ENCODE peak calls at places on chromosomes 6 and 20, in nine cellular contexts. One of them, this sample, is unnamed. For H3K36me3 and H3K4me1, the result is how much of the 10 kb centered on the place peaks cover.

GRCh38 chr6:101668496-101668895 is 275.0 kb downstream of the GRIK2 start:
- DNase-seq in lower lobe of right lung: no peak
- DNase-seq in GM23248: peak
- DNase-seq in upper lobe of left lung: no peak
- DNase-seq in cardiac muscle cell: peak
- DNase-seq in tibial nerve: no peak
- DNase-seq in heart right ventricle: no peak
- DNase-seq in neuronal stem cell: no peak
- DNase-seq in upper lobe of right lung: no peak
- DNase-seq in this sample: no peak

GRCh38 chr6:155263373-155264063 is at the start of gene CLDN20:
- DNase-seq in lower lobe of right lung: no peak
- DNase-seq in GM23248: no peak
- DNase-seq in upper lobe of left lung: no peak
- DNase-seq in cardiac muscle cell: no peak
- DNase-seq in tibial nerve: no peak
- DNase-seq in heart right ventricle: no peak
- DNase-seq in neuronal stem cell: no peak
- DNase-seq in upper lobe of right lung: no peak
- DNase-seq in this sample: no peak

GRCh38 chr6:150600003-150600301 is 267 bp downstream of the PLEKHG1 start:
- DNase-seq in lower lobe of right lung: no peak
- DNase-seq in GM23248: no peak
- DNase-seq in upper lobe of left lung: peak
- DNase-seq in cardiac muscle cell: no peak
- DNase-seq in tibial nerve: no peak
- DNase-seq in heart right ventricle: no peak
- DNase-seq in neuronal stem cell: peak
- DNase-seq in upper lobe of right lung: no peak
- DNase-seq in this sample: no peak

GRCh38 chr20:18856873-18857272 is 43.3 kb downstream of the SCP2D1 start:
- DNase-seq in lower lobe of right lung: no peak
- DNase-seq in GM23248: no peak
- DNase-seq in upper lobe of left lung: no peak
- DNase-seq in cardiac muscle cell: no peak
- DNase-seq in tibial nerve: no peak
- DNase-seq in heart right ventricle: no peak
- DNase-seq in neuronal stem cell: no peak
- DNase-seq in upper lobe of right lung: no peak
- DNase-seq in this sample: no peak

GRCh38 chr6:345747-346388 is 45.7 kb upstream of the IRF4 start:
- DNase-seq in lower lobe of right lung: peak
- DNase-seq in GM23248: peak
- DNase-seq in upper lobe of left lung: no peak
- DNase-seq in cardiac muscle cell: peak
- DNase-seq in tibial nerve: no peak
- DNase-seq in heart right ventricle: no peak
- DNase-seq in neuronal stem cell: no peak
- DNase-seq in upper lobe of right lung: peak
- DNase-seq in this sample: no peak

GRCh38 chr6:111663232-111663631 is 57.6 kb upstream of the TRAF3IP2 start:
- DNase-seq in lower lobe of right lung: no peak
- DNase-seq in GM23248: peak
- DNase-seq in upper lobe of left lung: no peak
- DNase-seq in cardiac muscle cell: peak
- DNase-seq in tibial nerve: no peak
- DNase-seq in heart right ventricle: peak
- DNase-seq in neuronal stem cell: no peak
- DNase-seq in upper lobe of right lung: no peak
- DNase-seq in this sample: no peak

GRCh38 chr6:35494161-35494563 is 2.7 kb downstream of the TEAD3 start:
- DNase-seq in lower lobe of right lung: no peak
- DNase-seq in GM23248: peak
- DNase-seq in upper lobe of left lung: no peak
- DNase-seq in cardiac muscle cell: peak
- DNase-seq in tibial nerve: no peak
- DNase-seq in heart right ventricle: no peak
- DNase-seq in neuronal stem cell: no peak
- DNase-seq in upper lobe of right lung: no peak
- DNase-seq in this sample: no peak

GRCh38 chr20:63457737-63458136 is 14.7 kb downstream of the KCNQ2 start:
- DNase-seq in lower lobe of right lung: no peak
- DNase-seq in GM23248: peak
- DNase-seq in upper lobe of left lung: peak
- DNase-seq in cardiac muscle cell: peak
- DNase-seq in tibial nerve: peak
- DNase-seq in heart right ventricle: peak
- DNase-seq in neuronal stem cell: no peak
- DNase-seq in upper lobe of right lung: no peak
- DNase-seq in this sample: peak

GRCh38 chr6:136738178-136739057 is 53.9 kb downstream of the MAP3K5 start:
- DNase-seq in lower lobe of right lung: no peak
- DNase-seq in GM23248: peak
- DNase-seq in upper lobe of left lung: no peak
- DNase-seq in cardiac muscle cell: peak
- DNase-seq in tibial nerve: peak
- DNase-seq in heart right ventricle: no peak
- DNase-seq in neuronal stem cell: no peak
- DNase-seq in upper lobe of right lung: no peak
- DNase-seq in this sample: no peak

GRCh38 chr6:36339156-36339555 is 2.5 kb upstream of the BNIP5 start:
- DNase-seq in lower lobe of right lung: no peak
- DNase-seq in GM23248: no peak
- DNase-seq in upper lobe of left lung: no peak
- DNase-seq in cardiac muscle cell: no peak
- DNase-seq in tibial nerve: no peak
- DNase-seq in heart right ventricle: no peak
- DNase-seq in neuronal stem cell: no peak
- DNase-seq in upper lobe of right lung: no peak
- DNase-seq in this sample: no peak

GRCh38 chr6:113481441-113481840 is 375.7 kb upstream of the MARCKS start:
- DNase-seq in lower lobe of right lung: no peak
- DNase-seq in GM23248: peak
- DNase-seq in upper lobe of left lung: no peak
- DNase-seq in cardiac muscle cell: no peak
- DNase-seq in tibial nerve: no peak
- DNase-seq in heart right ventricle: no peak
- DNase-seq in neuronal stem cell: no peak
- DNase-seq in upper lobe of right lung: no peak
- DNase-seq in this sample: no peak

GRCh38 chr20:61879303-61879620 is 186.4 kb downstream of the TAF4 start:
- DNase-seq in lower lobe of right lung: no peak
- DNase-seq in GM23248: no peak
- DNase-seq in upper lobe of left lung: no peak
- DNase-seq in cardiac muscle cell: no peak
- DNase-seq in tibial nerve: no peak
- DNase-seq in heart right ventricle: no peak
- DNase-seq in neuronal stem cell: no peak
- DNase-seq in upper lobe of right lung: no peak
- DNase-seq in this sample: no peak

GRCh38 chr6:138550346-138550767 is 51.1 kb upstream of the NHSL1 start:
- DNase-seq in lower lobe of right lung: no peak
- DNase-seq in GM23248: peak
- DNase-seq in upper lobe of left lung: no peak
- DNase-seq in cardiac muscle cell: no peak
- DNase-seq in tibial nerve: no peak
- DNase-seq in heart right ventricle: no peak
- DNase-seq in neuronal stem cell: no peak
- DNase-seq in upper lobe of right lung: no peak
- DNase-seq in this sample: no peak

GRCh38 chr6:148628251-148628650 is 118.6 kb upstream of the UST start:
- DNase-seq in lower lobe of right lung: no peak
- DNase-seq in GM23248: peak
- DNase-seq in upper lobe of left lung: no peak
- DNase-seq in cardiac muscle cell: no peak
- DNase-seq in tibial nerve: no peak
- DNase-seq in heart right ventricle: no peak
- DNase-seq in neuronal stem cell: no peak
- DNase-seq in upper lobe of right lung: no peak
- DNase-seq in this sample: no peak

GRCh38 chr6:111096246-111096645 is 8.9 kb downstream of the SLC16A10 start:
- DNase-seq in lower lobe of right lung: peak
- DNase-seq in GM23248: no peak
- DNase-seq in upper lobe of left lung: no peak
- DNase-seq in cardiac muscle cell: no peak
- DNase-seq in tibial nerve: no peak
- DNase-seq in heart right ventricle: no peak
- DNase-seq in neuronal stem cell: no peak
- DNase-seq in upper lobe of right lung: peak
- DNase-seq in this sample: no peak

GRCh38 chr20:18537651-18538050 is 29.6 kb upstream of the SMIM26 start:
- DNase-seq in lower lobe of right lung: no peak
- DNase-seq in GM23248: peak
- DNase-seq in upper lobe of left lung: no peak
- DNase-seq in cardiac muscle cell: peak
- DNase-seq in tibial nerve: no peak
- DNase-seq in heart right ventricle: no peak
- DNase-seq in neuronal stem cell: no peak
- DNase-seq in upper lobe of right lung: no peak
- DNase-seq in this sample: no peak

DNA sequence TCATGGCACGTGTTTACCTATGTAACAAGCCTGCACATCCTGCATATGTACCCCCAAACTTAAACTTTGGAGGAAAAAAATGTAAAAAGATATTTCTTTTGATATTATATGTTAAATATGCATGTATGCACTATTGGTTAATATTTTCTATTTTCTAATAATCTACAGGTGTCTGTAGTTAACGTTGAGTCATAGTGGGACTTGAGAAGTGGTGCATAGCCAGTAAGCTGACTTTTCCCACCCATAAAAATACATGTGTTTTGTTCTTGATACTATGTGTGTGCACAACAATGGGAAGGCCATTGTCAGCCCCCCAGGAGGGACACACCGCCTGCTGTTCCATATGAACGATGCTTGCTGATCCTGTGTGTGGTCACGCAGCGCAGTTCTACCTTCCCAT is 49.1 kb downstream of the FAM120B start:
- DNase-seq in lower lobe of right lung: no peak
- DNase-seq in GM23248: no peak
- DNase-seq in upper lobe of left lung: no peak
- DNase-seq in cardiac muscle cell: no peak
- DNase-seq in tibial nerve: no peak
- DNase-seq in heart right ventricle: no peak
- DNase-seq in neuronal stem cell: no peak
- DNase-seq in upper lobe of right lung: no peak
- DNase-seq in this sample: no peak
- H3K36me3 ChIP-seq in lower lobe of right lung: under half
- H3K36me3 ChIP-seq in GM23248: under half
- H3K36me3 ChIP-seq in upper lobe of left lung: under half
- H3K36me3 ChIP-seq in cardiac muscle cell: under half
- H3K36me3 ChIP-seq in tibial nerve: under half
- H3K36me3 ChIP-seq in heart right ventricle: half or more
- H3K36me3 ChIP-seq in neuronal stem cell: under half
- H3K36me3 ChIP-seq in upper lobe of right lung: under half
- H3K36me3 ChIP-seq in this sample: under half

GRCh38 chr6:3120765-3121089 is 2.2 kb downstream of the BPHL start:
- DNase-seq in lower lobe of right lung: no peak
- DNase-seq in GM23248: no peak
- DNase-seq in upper lobe of left lung: no peak
- DNase-seq in cardiac muscle cell: no peak
- DNase-seq in tibial nerve: no peak
- DNase-seq in heart right ventricle: no peak
- DNase-seq in neuronal stem cell: no peak
- DNase-seq in upper lobe of right lung: no peak
- DNase-seq in this sample: no peak

GRCh38 chr6:3114377-3114776 is 4.1 kb upstream of the BPHL start:
- DNase-seq in lower lobe of right lung: no peak
- DNase-seq in GM23248: no peak
- DNase-seq in upper lobe of left lung: no peak
- DNase-seq in cardiac muscle cell: no peak
- DNase-seq in tibial nerve: no peak
- DNase-seq in heart right ventricle: no peak
- DNase-seq in neuronal stem cell: no peak
- DNase-seq in upper lobe of right lung: no peak
- DNase-seq in this sample: no peak

GRCh38 chr6:3117912-3118352 is 579 bp upstream of the BPHL start:
- DNase-seq in lower lobe of right lung: no peak
- DNase-seq in GM23248: no peak
- DNase-seq in upper lobe of left lung: no peak
- DNase-seq in cardiac muscle cell: no peak
- DNase-seq in tibial nerve: no peak
- DNase-seq in heart right ventricle: no peak
- DNase-seq in neuronal stem cell: no peak
- DNase-seq in upper lobe of right lung: no peak
- DNase-seq in this sample: no peak

GRCh38 chr6:3119040-3119723 is 671 bp downstream of the BPHL start:
- DNase-seq in lower lobe of right lung: no peak
- DNase-seq in GM23248: peak
- DNase-seq in upper lobe of left lung: no peak
- DNase-seq in cardiac muscle cell: peak
- DNase-seq in tibial nerve: no peak
- DNase-seq in heart right ventricle: no peak
- DNase-seq in neuronal stem cell: no peak
- DNase-seq in upper lobe of right lung: no peak
- DNase-seq in this sample: no peak

GRCh38 chr6:3118353-3119039 is at the start of gene BPHL:
- DNase-seq in lower lobe of right lung: peak
- DNase-seq in GM23248: peak
- DNase-seq in upper lobe of left lung: peak
- DNase-seq in cardiac muscle cell: peak
- DNase-seq in tibial nerve: peak
- DNase-seq in heart right ventricle: peak
- DNase-seq in neuronal stem cell: peak
- DNase-seq in upper lobe of right lung: peak
- DNase-seq in this sample: peak
- H3K27ac ChIP-seq in lower lobe of right lung: peak
- H3K27ac ChIP-seq in GM23248: peak
- H3K27ac ChIP-seq in upper lobe of left lung: peak
- H3K27ac ChIP-seq in cardiac muscle cell: peak
- H3K27ac ChIP-seq in tibial nerve: peak
- H3K27ac ChIP-seq in heart right ventricle: peak
- H3K27ac ChIP-seq in neuronal stem cell: peak
- H3K27ac ChIP-seq in upper lobe of right lung: peak
- H3K27ac ChIP-seq in this sample: peak

GRCh38 chr6:166435574-166435973 is 52.8 kb upstream of the MPC1 start:
- DNase-seq in lower lobe of right lung: no peak
- DNase-seq in GM23248: peak
- DNase-seq in upper lobe of left lung: peak
- DNase-seq in cardiac muscle cell: no peak
- DNase-seq in tibial nerve: peak
- DNase-seq in heart right ventricle: peak
- DNase-seq in neuronal stem cell: no peak
- DNase-seq in upper lobe of right lung: no peak
- DNase-seq in this sample: peak
- H3K4me1 ChIP-seq in lower lobe of right lung: under half
- H3K4me1 ChIP-seq in GM23248: under half
- H3K4me1 ChIP-seq in upper lobe of left lung: under half
- H3K4me1 ChIP-seq in cardiac muscle cell: under half
- H3K4me1 ChIP-seq in tibial nerve: under half
- H3K4me1 ChIP-seq in heart right ventricle: under half
- H3K4me1 ChIP-seq in neuronal stem cell: under half
- H3K4me1 ChIP-seq in upper lobe of right lung: under half
- H3K4me1 ChIP-seq in this sample: under half

DNA sequence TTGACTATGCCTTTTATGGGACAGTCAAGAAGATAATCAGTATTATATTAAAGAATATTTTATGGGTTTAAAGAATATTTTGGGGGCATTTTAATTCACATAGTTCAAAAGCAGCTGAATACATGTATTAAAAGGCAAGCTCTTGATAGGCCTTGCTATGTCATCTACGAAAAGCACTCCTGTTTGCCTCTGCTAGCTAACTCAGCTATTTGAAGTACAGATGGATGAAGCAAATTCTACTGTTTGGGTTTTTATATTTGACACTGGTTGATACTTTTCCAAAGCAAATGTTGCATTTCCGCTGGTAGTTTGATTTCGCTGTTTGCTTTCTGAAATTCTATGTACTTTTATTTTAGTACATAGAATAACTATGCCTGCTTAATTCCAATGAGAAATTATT is 47.0 kb downstream of the SLC22A3 start:
- DNase-seq in lower lobe of right lung: no peak
- DNase-seq in GM23248: no peak
- DNase-seq in upper lobe of left lung: no peak
- DNase-seq in cardiac muscle cell: no peak
- DNase-seq in tibial nerve: no peak
- DNase-seq in heart right ventricle: no peak
- DNase-seq in neuronal stem cell: no peak
- DNase-seq in upper lobe of right lung: no peak
- DNase-seq in this sample: no peak
- H3K36me3 ChIP-seq in lower lobe of right lung: under half
- H3K36me3 ChIP-seq in GM23248: under half
- H3K36me3 ChIP-seq in upper lobe of left lung: under half
- H3K36me3 ChIP-seq in cardiac muscle cell: under half
- H3K36me3 ChIP-seq in tibial nerve: under half
- H3K36me3 ChIP-seq in heart right ventricle: under half
- H3K36me3 ChIP-seq in neuronal stem cell: under half
- H3K36me3 ChIP-seq in upper lobe of right lung: under half
- H3K36me3 ChIP-seq in this sample: under half

This sample was measured in aorta.